ENCODE peak calls at places on chromosomes 7 and 10, in eight cellular contexts. D is tibial nerve, H is A549, L is upper lobe of left lung, O is endothelial cell of umbilical vein, Q is prostate gland, F is IMR-90, P is spleen. I is an unnamed sample.

GRCh38 chr10:122056431-122057094 is 67.6 kb downstream of the TACC2 start:
- DNase-seq in D (no peak), H (peak), L (peak), O (no peak), Q (peak), F (no peak), P (peak), I (no peak)

GRCh38 chr10:88651131-88651541 is 13.1 kb upstream of the LIPF start:
- DNase-seq in D (no peak), H (peak), L (no peak), O (peak), Q (no peak), F (peak), P (no peak), I (no peak)

GRCh38 chr7:38169862-38170261 is 8.2 kb upstream of the STARD3NL start:
- DNase-seq in D (no peak), H (peak), L (peak), O (peak), Q (peak), F (peak), P (no peak), I (peak)

GRCh38 chr7:41880107-41880506 is 177.2 kb upstream of the INHBA start:
- DNase-seq in D (no peak), H (no peak), L (no peak), O (no peak), Q (no peak), F (peak), P (no peak), I (no peak)

GRCh38 chr7:107700570-107700969 is 39.9 kb downstream of the SLC26A4 start:
- DNase-seq in D (no peak), H (no peak), L (no peak), O (no peak), Q (no peak), F (no peak), P (no peak), I (peak)

GRCh38 chr7:2195403-2196246 is 37.1 kb downstream of the MAD1L1 start:
- DNase-seq in D (no peak), H (no peak), L (no peak), O (no peak), Q (peak), F (no peak), P (no peak), I (no peak)

GRCh38 chr10:103153765-103154197 is 39.3 kb downstream of the NT5C2 start:
- DNase-seq in D (no peak), H (peak), L (no peak), O (peak), Q (no peak), F (peak), P (no peak), I (no peak)

GRCh38 chr7:100465702-100466311 is 1.7 kb upstream of the SPACDR start:
- DNase-seq in D (peak), H (peak), L (peak), O (peak), Q (peak), F (peak), P (peak), I (peak)

GRCh38 chr7:50970092-50970491 is 187.4 kb upstream of the GRB10 start:
- DNase-seq in D (no peak), H (no peak), L (peak), O (no peak), Q (no peak), F (no peak), P (no peak), I (peak)

GRCh38 chr10:131857156-131858117 is 43.4 kb upstream of the PPP2R2D start:
- DNase-seq in D (no peak), H (no peak), L (peak), O (no peak), Q (no peak), F (no peak), P (peak), I (no peak)

GRCh38 chr7:10821156-10821555 is 152.5 kb upstream of the PHF14 start:
- DNase-seq in D (no peak), H (no peak), L (no peak), O (no peak), Q (no peak), F (no peak), P (no peak), I (no peak)

GRCh38 chr7:115352375-115352774 is 430.5 kb downstream of the MDFIC start:
- DNase-seq in D (no peak), H (peak), L (no peak), O (no peak), Q (no peak), F (peak), P (no peak), I (no peak)

GRCh38 chr7:64887756-64888508 is 15.1 kb upstream of the ZNF273 start:
- DNase-seq in D (no peak), H (no peak), L (peak), O (no peak), Q (no peak), F (no peak), P (no peak), I (peak)

GRCh38 chr10:128165536-128165935 is 39.3 kb upstream of the MKI67 start:
- DNase-seq in D (no peak), H (no peak), L (no peak), O (no peak), Q (no peak), F (no peak), P (no peak), I (no peak)

GRCh38 chr10:132452216-132452650 is 55.2 kb downstream of the PWWP2B start:
- DNase-seq in D (no peak), H (no peak), L (no peak), O (no peak), Q (no peak), F (no peak), P (peak), I (no peak)

GRCh38 chr10:132850246-132850645 is 64.3 kb upstream of the NKX6-2 start:
- DNase-seq in D (peak), H (no peak), L (peak), O (no peak), Q (no peak), F (no peak), P (peak), I (no peak)

GRCh38 chr10:45008524-45009161 is 7.9 kb downstream of the ZNF22 start:
- DNase-seq in D (no peak), H (peak), L (peak), O (peak), Q (peak), F (peak), P (no peak), I (peak)

GRCh38 chr10:120131183-120131582 is 238.7 kb downstream of the SEC23IP start:
- DNase-seq in D (no peak), H (peak), L (no peak), O (peak), Q (no peak), F (no peak), P (no peak), I (peak)

GRCh38 chr10:20552382-20552781 is 344.7 kb downstream of the NEBL start:
- DNase-seq in D (no peak), H (no peak), L (no peak), O (no peak), Q (no peak), F (no peak), P (no peak), I (no peak)

GRCh38 chr10:86658751-86659150 is 4.4 kb downstream of the OPN4 start:
- DNase-seq in D (no peak), H (no peak), L (no peak), O (no peak), Q (no peak), F (no peak), P (peak), I (no peak)

GRCh38 chr10:13743101-13743693 is 156.4 kb downstream of the PRPF18 start:
- DNase-seq in D (no peak), H (no peak), L (no peak), O (no peak), Q (no peak), F (peak), P (no peak), I (no peak)

GRCh38 chr7:105713488-105714465 is 132.5 kb upstream of the EFCAB10 start:
- DNase-seq in D (no peak), H (no peak), L (no peak), O (no peak), Q (no peak), F (no peak), P (no peak), I (no peak)

GRCh38 chr10:89283988-89284475 is 17.8 kb upstream of the IFIT2 start:
- DNase-seq in D (no peak), H (peak), L (no peak), O (peak), Q (no peak), F (peak), P (no peak), I (peak)

GRCh38 chr10:73648975-73649829 is 6.6 kb downstream of the SYNPO2L start:
- DNase-seq in D (no peak), H (no peak), L (no peak), O (no peak), Q (no peak), F (peak), P (no peak), I (no peak)

GRCh38 chr10:34996843-34997242 is 93.3 kb downstream of the CUL2 start:
- DNase-seq in D (no peak), H (no peak), L (peak), O (no peak), Q (no peak), F (peak), P (no peak), I (no peak)

GRCh38 chr7:105024734-105025133 is 10.7 kb downstream of the KMT2E start:
- DNase-seq in D (no peak), H (no peak), L (no peak), O (no peak), Q (no peak), F (peak), P (no peak), I (no peak)

GRCh38 chr10:49631975-49632374 is 18.1 kb downstream of the CHAT start:
- DNase-seq in D (no peak), H (no peak), L (no peak), O (no peak), Q (no peak), F (no peak), P (peak), I (no peak)

DNA sequence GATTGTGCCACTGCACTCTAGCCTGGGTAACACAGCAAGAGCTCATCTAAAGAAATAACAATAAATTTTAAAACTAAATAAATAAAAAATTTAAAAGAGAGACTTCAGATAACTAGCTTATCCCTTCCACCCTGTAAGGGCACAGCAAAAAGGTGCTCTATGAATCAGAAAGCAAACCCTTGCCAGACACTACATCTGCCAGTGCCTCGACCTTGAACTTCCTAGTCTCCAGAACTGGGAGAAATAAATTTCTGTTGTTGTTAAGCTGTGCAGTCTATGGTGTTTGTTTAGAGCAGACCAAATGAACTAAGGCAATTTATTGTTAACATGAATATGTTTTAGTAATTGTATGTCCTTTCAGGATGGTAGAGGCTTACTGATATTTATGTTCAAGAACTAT is 174.9 kb upstream of the TRIM24 start:
- DNase-seq in D (no peak), H (no peak), L (no peak), O (no peak), Q (no peak), F (no peak), P (no peak), I (no peak)
- H3K4me3 ChIP-seq in D (no peak), H (no peak), L (no peak), O (no peak), Q (no peak), F (no peak), P (no peak), I (no peak)

GRCh38 chr10:79129361-79129997 is 60.7 kb downstream of the ZMIZ1 start:
- DNase-seq in D (no peak), H (no peak), L (no peak), O (peak), Q (no peak), F (peak), P (no peak), I (no peak)

GRCh38 chr10:79128923-79129305 is 60.1 kb downstream of the ZMIZ1 start:
- DNase-seq in D (no peak), H (no peak), L (no peak), O (peak), Q (no peak), F (no peak), P (no peak), I (no peak)

GRCh38 chr10:79128241-79128922 is 59.6 kb downstream of the ZMIZ1 start:
- DNase-seq in D (no peak), H (no peak), L (no peak), O (peak), Q (no peak), F (no peak), P (no peak), I (no peak)

GRCh38 chr10:79126351-79126750 is 57.6 kb downstream of the ZMIZ1 start:
- DNase-seq in D (no peak), H (no peak), L (no peak), O (no peak), Q (no peak), F (no peak), P (no peak), I (no peak)

DNA sequence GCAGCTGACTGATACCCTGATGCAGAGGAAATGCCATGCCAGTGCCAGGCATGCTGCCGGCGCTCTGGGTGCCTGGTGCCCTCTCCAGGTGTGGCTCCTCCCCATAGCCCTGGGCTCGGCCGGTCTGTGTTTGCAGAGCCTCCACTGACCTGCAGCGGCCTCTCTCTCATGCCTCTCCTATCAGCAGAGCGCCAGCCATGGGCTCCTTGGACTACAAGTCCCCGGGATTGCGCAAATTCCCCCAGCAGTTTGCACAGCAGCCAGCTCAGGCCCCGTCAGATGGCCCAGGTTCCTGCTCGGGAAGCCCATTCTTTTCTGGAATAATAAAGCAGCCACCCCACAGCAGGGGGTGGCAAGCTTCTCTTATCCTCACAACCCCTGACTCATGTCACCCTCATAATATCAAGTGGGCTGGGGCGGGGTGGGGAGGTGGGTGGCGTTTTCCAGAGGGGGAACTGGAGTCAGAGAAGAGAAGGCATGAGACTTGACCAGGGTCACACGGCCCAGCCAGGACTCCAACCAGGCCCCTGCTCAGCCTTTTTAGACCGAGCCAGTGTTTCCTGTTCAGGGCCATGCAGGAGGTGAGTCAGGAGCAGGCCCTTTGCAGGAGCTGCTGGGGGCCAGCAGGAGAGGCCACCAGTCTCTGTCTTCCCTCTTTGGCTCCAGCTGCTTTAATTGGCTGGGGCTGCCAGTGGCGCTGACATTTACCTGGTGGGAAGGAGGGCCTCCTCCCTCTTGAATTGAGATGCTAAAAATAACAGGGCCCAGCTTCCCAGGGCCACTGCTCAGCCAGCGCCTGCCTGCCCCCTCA is 58.6 kb downstream of the ZMIZ1 start:
- DNase-seq in D (peak), H (peak), L (peak), O (peak), Q (peak), F (peak), P (no peak), I (peak)
- TF ChIP-seq POLR2A in D (no peak), H (no peak), L (no peak), O (no peak), Q (no peak), F (no peak), P (no peak), I (no peak)

GRCh38 chr10:130806426-130806825 is 505.1 kb downstream of the TCERG1L start:
- DNase-seq in D (no peak), H (no peak), L (no peak), O (no peak), Q (no peak), F (no peak), P (no peak), I (no peak)

GRCh38 chr10:130808243-130808642 is 503.3 kb downstream of the TCERG1L start:
- DNase-seq in D (no peak), H (no peak), L (no peak), O (no peak), Q (no peak), F (no peak), P (no peak), I (no peak)

GRCh38 chr10:130807096-130807495 is 504.4 kb downstream of the TCERG1L start:
- DNase-seq in D (no peak), H (no peak), L (no peak), O (no peak), Q (no peak), F (no peak), P (no peak), I (no peak)

GRCh38 chr10:130808686-130809085 is 502.8 kb downstream of the TCERG1L start:
- DNase-seq in D (no peak), H (no peak), L (no peak), O (no peak), Q (no peak), F (no peak), P (no peak), I (no peak)

GRCh38 chr10:130807721-130808120 is 503.8 kb downstream of the TCERG1L start:
- DNase-seq in D (no peak), H (no peak), L (no peak), O (no peak), Q (no peak), F (no peak), P (no peak), I (no peak)
- H3K27ac ChIP-seq in D (no peak), H (no peak), L (no peak), O (no peak), Q (no peak), F (no peak), P (no peak), I (no peak)

GRCh38 chr10:92849576-92850090 is 1.3 kb downstream of the EXOC6 start:
- DNase-seq in D (no peak), H (no peak), L (no peak), O (peak), Q (no peak), F (no peak), P (no peak), I (no peak)
- H3K4me3 ChIP-seq in D (peak), H (peak), L (peak), O (peak), Q (no peak), F (peak), P (peak), I (peak)

GRCh38 chr7:99404977-99405320 is 3.4 kb downstream of the PDAP1 start:
- DNase-seq in D (no peak), H (no peak), L (no peak), O (no peak), Q (no peak), F (no peak), P (no peak), I (no peak)
- TF ChIP-seq POLR2A in D (no peak), H (no peak), L (no peak), O (no peak), Q (no peak), F (no peak), P (no peak), I (no peak)

DNA sequence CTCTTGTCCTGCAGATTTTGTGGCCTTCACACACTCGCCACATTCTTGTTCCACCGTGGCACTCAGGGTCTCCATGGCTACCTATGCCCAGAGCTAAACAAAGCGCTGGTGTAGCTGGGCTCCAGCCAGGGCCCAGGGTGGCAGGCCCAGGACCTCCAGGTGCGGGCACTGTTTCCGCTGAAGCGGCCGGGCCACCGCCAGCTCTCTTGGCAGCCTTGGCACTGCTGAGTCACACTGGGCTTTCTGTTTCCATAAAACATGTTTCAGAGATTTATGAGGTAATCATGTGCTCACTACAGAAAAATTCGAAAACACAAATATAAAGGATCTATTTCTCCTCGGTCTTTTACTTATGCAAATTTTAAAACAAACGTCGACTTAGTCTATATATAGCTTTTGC is 51.3 kb downstream of the AOC1 start:
- DNase-seq in D (no peak), H (peak), L (peak), O (peak), Q (peak), F (peak), P (no peak), I (peak)
- H3K27ac ChIP-seq in D (peak), H (no peak), L (no peak), O (no peak), Q (peak), F (peak), P (no peak), I (peak)

DNA sequence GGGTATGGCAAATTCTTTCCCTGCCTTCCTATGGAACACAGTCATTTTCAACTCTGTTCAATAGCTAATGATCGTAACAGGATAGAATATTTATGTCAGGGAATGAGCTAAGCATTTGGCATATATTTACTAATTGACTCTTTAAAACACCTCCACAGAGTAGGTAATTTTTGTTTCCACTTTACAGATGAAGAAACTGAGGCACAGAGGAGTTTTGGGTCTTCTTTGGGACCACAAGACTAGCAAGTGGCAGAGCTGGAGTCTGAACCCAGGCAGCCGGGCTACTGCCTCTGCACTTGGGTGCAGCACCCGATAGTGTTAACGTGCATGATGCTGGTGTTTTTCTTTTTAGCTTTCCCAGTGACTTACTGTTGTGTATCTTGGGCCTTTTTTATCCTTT is 384.0 kb downstream of the SFMBT2 start:
- DNase-seq in D (no peak), H (no peak), L (no peak), O (no peak), Q (no peak), F (no peak), P (no peak), I (no peak)
- H3K4me3 ChIP-seq in D (no peak), H (no peak), L (no peak), O (no peak), Q (no peak), F (no peak), P (no peak), I (no peak)